ENCODE peak calls at places on chromosomes 6 and 20, in five cellular contexts. One of them, this sample, is unnamed.

GRCh38 chr6:161984707-161985106 is 710.8 kb upstream of the AGPAT4 start:
- DNase-seq in tibial nerve: no peak
- DNase-seq in heart left ventricle: no peak
- DNase-seq in lower leg skin: no peak
- DNase-seq in stomach: no peak
- DNase-seq in this sample: no peak

GRCh38 chr20:45487231-45487635 is 17.7 kb downstream of the WFDC2 start:
- DNase-seq in stomach: no peak
- DNase-seq in lower leg skin: no peak
- DNase-seq in tibial nerve: no peak
- DNase-seq in heart left ventricle: no peak
- DNase-seq in this sample: peak

GRCh38 chr6:146578054-146578453 is 20.7 kb upstream of the ADGB start:
- DNase-seq in lower leg skin: no peak
- DNase-seq in tibial nerve: no peak
- DNase-seq in stomach: no peak
- DNase-seq in heart left ventricle: no peak
- DNase-seq in this sample: no peak

GRCh38 chr20:4370856-4371255 is 350.9 kb upstream of the PRND start:
- DNase-seq in stomach: no peak
- DNase-seq in heart left ventricle: no peak
- DNase-seq in lower leg skin: no peak
- DNase-seq in tibial nerve: no peak
- DNase-seq in this sample: no peak

GRCh38 chr20:5482791-5483190 is 166.0 kb upstream of the PROKR2 start:
- DNase-seq in stomach: no peak
- DNase-seq in lower leg skin: no peak
- DNase-seq in heart left ventricle: no peak
- DNase-seq in tibial nerve: no peak
- DNase-seq in this sample: no peak

GRCh38 chr20:34222208-34222607 is 19.0 kb upstream of the ASIP start:
- DNase-seq in tibial nerve: peak
- DNase-seq in stomach: no peak
- DNase-seq in lower leg skin: peak
- DNase-seq in heart left ventricle: no peak
- DNase-seq in this sample: no peak

GRCh38 chr6:36029464-36029863 is 1.9 kb downstream of the MAPK14 start:
- DNase-seq in heart left ventricle: no peak
- DNase-seq in lower leg skin: no peak
- DNase-seq in tibial nerve: no peak
- DNase-seq in stomach: no peak
- DNase-seq in this sample: peak

GRCh38 chr6:154457046-154457713 is 53.3 kb downstream of the CNKSR3 start:
- DNase-seq in lower leg skin: no peak
- DNase-seq in stomach: no peak
- DNase-seq in heart left ventricle: no peak
- DNase-seq in tibial nerve: no peak
- DNase-seq in this sample: no peak

GRCh38 chr6:85660181-85660611 is 17.5 kb upstream of the SYNCRIP start:
- DNase-seq in tibial nerve: no peak
- DNase-seq in heart left ventricle: no peak
- DNase-seq in stomach: no peak
- DNase-seq in lower leg skin: no peak
- DNase-seq in this sample: no peak

GRCh38 chr6:32244270-32244669 is 20.4 kb upstream of the NOTCH4 start:
- DNase-seq in lower leg skin: peak
- DNase-seq in heart left ventricle: no peak
- DNase-seq in stomach: no peak
- DNase-seq in tibial nerve: peak
- DNase-seq in this sample: no peak

GRCh38 chr20:37345339-37346231 is at the start of gene SRC:
- DNase-seq in tibial nerve: peak
- DNase-seq in heart left ventricle: peak
- DNase-seq in lower leg skin: peak
- DNase-seq in stomach: peak
- DNase-seq in this sample: peak

GRCh38 chr6:13796781-13797180 is 17.6 kb downstream of the MCUR1 start:
- DNase-seq in lower leg skin: no peak
- DNase-seq in heart left ventricle: no peak
- DNase-seq in stomach: no peak
- DNase-seq in tibial nerve: no peak
- DNase-seq in this sample: no peak

GRCh38 chr6:19795211-19795610 is 42.0 kb upstream of the ID4 start:
- DNase-seq in stomach: no peak
- DNase-seq in heart left ventricle: no peak
- DNase-seq in tibial nerve: no peak
- DNase-seq in lower leg skin: no peak
- DNase-seq in this sample: no peak

GRCh38 chr6:1553562-1554088 is 56.1 kb upstream of the FOXC1 start:
- DNase-seq in stomach: no peak
- DNase-seq in heart left ventricle: no peak
- DNase-seq in tibial nerve: no peak
- DNase-seq in lower leg skin: no peak
- DNase-seq in this sample: no peak

GRCh38 chr6:24522090-24522820 is 27.5 kb downstream of the ALDH5A1 start:
- DNase-seq in heart left ventricle: no peak
- DNase-seq in lower leg skin: no peak
- DNase-seq in stomach: no peak
- DNase-seq in tibial nerve: no peak
- DNase-seq in this sample: peak

GRCh38 chr6:12436683-12437082 is 146.5 kb downstream of the EDN1 start:
- DNase-seq in lower leg skin: no peak
- DNase-seq in stomach: no peak
- DNase-seq in tibial nerve: no peak
- DNase-seq in heart left ventricle: no peak
- DNase-seq in this sample: no peak

GRCh38 chr20:38726849-38727601 is 2.7 kb downstream of the SLC32A1 start:
- DNase-seq in heart left ventricle: no peak
- DNase-seq in stomach: no peak
- DNase-seq in tibial nerve: no peak
- DNase-seq in lower leg skin: no peak
- DNase-seq in this sample: peak

GRCh38 chr6:161011509-161012480 is 20.2 kb downstream of the MAP3K4 start:
- DNase-seq in stomach: no peak
- DNase-seq in tibial nerve: no peak
- DNase-seq in heart left ventricle: no peak
- DNase-seq in lower leg skin: no peak
- DNase-seq in this sample: no peak

GRCh38 chr20:22775671-22776139 is 191.3 kb upstream of the FOXA2 start:
- DNase-seq in stomach: no peak
- DNase-seq in heart left ventricle: no peak
- DNase-seq in tibial nerve: no peak
- DNase-seq in lower leg skin: no peak
- DNase-seq in this sample: no peak

GRCh38 chr6:63644668-63645326 is 9.2 kb downstream of the PHF3 start:
- DNase-seq in heart left ventricle: peak
- DNase-seq in lower leg skin: no peak
- DNase-seq in tibial nerve: no peak
- DNase-seq in stomach: no peak
- DNase-seq in this sample: no peak

GRCh38 chr6:102085257-102085656 is 691.7 kb downstream of the GRIK2 start:
- DNase-seq in lower leg skin: no peak
- DNase-seq in heart left ventricle: no peak
- DNase-seq in tibial nerve: no peak
- DNase-seq in stomach: no peak
- DNase-seq in this sample: no peak

GRCh38 chr20:36214684-36215256 is 21.5 kb upstream of the AAR2 start:
- DNase-seq in stomach: no peak
- DNase-seq in tibial nerve: no peak
- DNase-seq in lower leg skin: no peak
- DNase-seq in heart left ventricle: no peak
- DNase-seq in this sample: peak

DNA sequence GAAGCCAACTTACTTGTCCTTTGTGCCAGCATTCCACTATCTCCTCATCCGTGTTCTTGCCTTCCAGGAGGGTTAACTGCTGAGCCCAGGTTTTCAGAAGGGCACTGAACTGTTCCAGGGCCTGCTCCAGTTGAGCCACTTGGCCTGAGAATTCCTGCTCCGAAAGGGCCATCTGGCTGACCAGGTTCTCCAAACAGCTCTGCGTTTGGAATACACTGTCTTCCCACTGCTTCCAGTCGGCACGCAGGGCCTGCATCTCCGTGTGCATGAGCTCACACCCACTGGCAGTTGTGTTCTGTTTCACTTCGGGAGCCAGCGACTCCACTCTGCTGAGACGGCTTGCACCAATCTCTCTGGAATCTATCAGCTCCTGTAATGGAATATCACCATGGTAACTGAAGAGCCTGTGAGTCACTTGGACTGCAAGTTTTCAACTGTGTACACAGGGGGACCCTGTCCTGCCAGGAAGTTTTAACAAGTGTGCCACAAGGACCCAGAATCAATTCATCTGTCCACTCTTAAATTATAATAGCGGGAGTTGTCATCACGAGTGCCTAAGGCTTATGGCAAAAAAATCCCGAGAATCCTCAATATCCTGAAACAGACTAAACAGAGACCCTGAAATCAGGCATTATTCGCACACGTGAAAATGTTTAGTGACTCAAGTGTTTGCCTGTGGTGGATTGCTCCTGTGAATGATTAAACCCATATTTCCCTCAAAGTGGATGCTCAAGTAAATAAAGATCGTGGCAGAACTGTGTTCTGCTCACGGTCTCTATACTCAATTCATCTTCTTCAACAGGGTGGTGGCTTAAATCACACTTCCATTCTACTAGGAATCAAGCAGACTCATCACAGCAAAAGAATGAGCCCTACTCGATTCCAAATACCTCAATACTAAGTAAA is 255.9 kb downstream of the SYNE1 start:
- DNase-seq in heart left ventricle: peak
- DNase-seq in tibial nerve: peak
- DNase-seq in lower leg skin: peak
- DNase-seq in stomach: peak
- DNase-seq in this sample: no peak
- TF ChIP-seq POLR2A in heart left ventricle: peak
- TF ChIP-seq POLR2A in tibial nerve: peak
- TF ChIP-seq POLR2A in lower leg skin: no peak
- TF ChIP-seq POLR2A in stomach: no peak
- TF ChIP-seq POLR2A in this sample: no peak

GRCh38 chr6:33392979-33393378 is 1.4 kb downstream of the KIFC1 start:
- DNase-seq in lower leg skin: no peak
- DNase-seq in stomach: no peak
- DNase-seq in tibial nerve: no peak
- DNase-seq in heart left ventricle: no peak
- DNase-seq in this sample: no peak

GRCh38 chr6:33390173-33390572 is 1.4 kb upstream of the KIFC1 start:
- DNase-seq in stomach: no peak
- DNase-seq in heart left ventricle: no peak
- DNase-seq in tibial nerve: no peak
- DNase-seq in lower leg skin: no peak
- DNase-seq in this sample: no peak

GRCh38 chr6:33392168-33392947 is 735 bp downstream of the KIFC1 start:
- DNase-seq in stomach: no peak
- DNase-seq in lower leg skin: no peak
- DNase-seq in heart left ventricle: no peak
- DNase-seq in tibial nerve: no peak
- DNase-seq in this sample: peak

GRCh38 chr6:33390767-33391277 is 801 bp upstream of the KIFC1 start:
- DNase-seq in stomach: no peak
- DNase-seq in heart left ventricle: no peak
- DNase-seq in tibial nerve: no peak
- DNase-seq in lower leg skin: no peak
- DNase-seq in this sample: no peak

GRCh38 chr6:33391278-33392167 is at the start of gene KIFC1:
- DNase-seq in stomach: peak
- DNase-seq in heart left ventricle: peak
- DNase-seq in tibial nerve: peak
- DNase-seq in lower leg skin: peak
- DNase-seq in this sample: peak
- TF ChIP-seq POLR2A in stomach: no peak
- TF ChIP-seq POLR2A in heart left ventricle: peak
- TF ChIP-seq POLR2A in tibial nerve: no peak
- TF ChIP-seq POLR2A in lower leg skin: no peak
- TF ChIP-seq POLR2A in this sample: peak

DNA sequence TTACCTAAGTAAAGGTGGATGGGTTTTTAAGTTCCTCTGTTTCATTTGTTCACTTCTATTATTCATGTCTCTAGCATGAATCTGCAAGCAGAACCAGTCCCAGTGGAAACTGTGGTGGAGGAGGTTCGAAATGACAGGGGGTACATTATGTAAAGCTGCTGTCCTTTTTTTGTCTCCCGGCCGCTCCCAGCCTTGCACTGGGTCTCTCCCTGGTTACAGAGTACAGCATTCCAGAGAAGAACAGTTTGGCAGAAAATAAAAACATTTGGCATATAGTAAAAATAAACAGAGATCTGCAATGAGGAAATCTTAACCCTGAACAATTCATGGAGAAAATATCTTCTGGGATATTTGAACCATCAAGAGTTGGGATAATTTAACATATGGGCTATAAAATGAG is 34.6 kb upstream of the TAGAP start:
- DNase-seq in stomach: no peak
- DNase-seq in heart left ventricle: no peak
- DNase-seq in tibial nerve: no peak
- DNase-seq in lower leg skin: no peak
- DNase-seq in this sample: no peak
- TF ChIP-seq POLR2A in stomach: no peak
- TF ChIP-seq POLR2A in heart left ventricle: no peak
- TF ChIP-seq POLR2A in tibial nerve: no peak
- TF ChIP-seq POLR2A in lower leg skin: no peak
- TF ChIP-seq POLR2A in this sample: no peak

GRCh38 chr20:62366370-62367135 is 559 bp downstream of the LAMA5 start:
- DNase-seq in tibial nerve: no peak
- DNase-seq in stomach: no peak
- DNase-seq in heart left ventricle: peak
- DNase-seq in lower leg skin: no peak
- DNase-seq in this sample: no peak

GRCh38 chr20:62364911-62365736 is 2.0 kb downstream of the LAMA5 start:
- DNase-seq in lower leg skin: no peak
- DNase-seq in tibial nerve: no peak
- DNase-seq in stomach: peak
- DNase-seq in heart left ventricle: peak
- DNase-seq in this sample: no peak

GRCh38 chr20:62367136-62367482 is at the start of gene LAMA5:
- DNase-seq in tibial nerve: no peak
- DNase-seq in lower leg skin: no peak
- DNase-seq in stomach: peak
- DNase-seq in heart left ventricle: peak
- DNase-seq in this sample: peak

GRCh38 chr20:62363920-62364851 is 2.9 kb downstream of the LAMA5 start:
- DNase-seq in tibial nerve: no peak
- DNase-seq in lower leg skin: no peak
- DNase-seq in heart left ventricle: peak
- DNase-seq in stomach: no peak
- DNase-seq in this sample: no peak

DNA sequence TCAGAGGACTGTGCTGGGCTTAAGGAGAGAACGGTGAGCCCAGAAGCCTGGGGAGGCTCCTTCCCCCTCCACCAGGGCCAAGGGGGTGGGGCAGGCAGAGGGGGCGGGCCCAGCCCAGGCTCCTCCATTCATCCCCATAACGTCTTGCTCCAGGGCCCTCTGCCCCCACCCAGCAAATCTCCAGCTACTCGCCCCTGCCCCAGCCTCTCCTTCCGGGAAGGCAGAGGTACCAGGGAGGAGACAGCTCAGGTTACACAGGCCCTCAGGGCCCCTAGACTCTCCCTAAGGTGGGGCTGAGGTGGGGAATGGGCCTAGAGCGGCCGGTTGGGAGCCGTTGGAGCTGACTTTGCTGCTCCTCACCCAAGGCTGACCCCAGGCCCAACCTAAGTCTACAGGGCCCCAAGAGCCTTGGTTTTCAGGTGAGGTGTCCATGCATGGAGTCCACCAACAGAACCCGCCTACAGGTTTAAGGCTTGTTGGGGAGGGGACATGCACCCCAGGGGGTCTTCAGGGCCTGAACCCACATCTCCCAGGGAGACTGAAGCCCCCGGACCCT is 1.2 kb downstream of the LAMA5 start:
- DNase-seq in heart left ventricle: peak
- DNase-seq in stomach: no peak
- DNase-seq in lower leg skin: no peak
- DNase-seq in tibial nerve: no peak
- DNase-seq in this sample: peak
- TF ChIP-seq POLR2A in heart left ventricle: no peak
- TF ChIP-seq POLR2A in stomach: no peak
- TF ChIP-seq POLR2A in lower leg skin: no peak
- TF ChIP-seq POLR2A in tibial nerve: no peak
- TF ChIP-seq POLR2A in this sample: no peak